ENCODE peak calls at places on chromosomes 11 and 22, in nine cellular contexts. One of them, this sample, is unnamed.

GRCh38 chr22:45529966-45530575 is 27.4 kb downstream of the FBLN1 start:
- DNase-seq in heart right ventricle: no peak
- DNase-seq in kidney: no peak
- DNase-seq in lower lobe of right lung: no peak
- DNase-seq in SK-N-SH: peak
- DNase-seq in cardiac fibroblast: no peak
- DNase-seq in AG04450: peak
- DNase-seq in WERI-Rb-1: no peak
- DNase-seq in upper lobe of right lung: no peak
- DNase-seq in this sample: peak

GRCh38 chr11:121606354-121606753 is 153.6 kb upstream of the SORL1-AS1 start:
- DNase-seq in WERI-Rb-1: no peak
- DNase-seq in upper lobe of right lung: no peak
- DNase-seq in AG04450: no peak
- DNase-seq in heart right ventricle: no peak
- DNase-seq in kidney: no peak
- DNase-seq in lower lobe of right lung: no peak
- DNase-seq in SK-N-SH: no peak
- DNase-seq in cardiac fibroblast: no peak
- DNase-seq in this sample: no peak

GRCh38 chr22:32854351-32854804 is 52.9 kb downstream of the TIMP3 start:
- DNase-seq in SK-N-SH: no peak
- DNase-seq in lower lobe of right lung: no peak
- DNase-seq in cardiac fibroblast: no peak
- DNase-seq in upper lobe of right lung: no peak
- DNase-seq in kidney: no peak
- DNase-seq in AG04450: no peak
- DNase-seq in WERI-Rb-1: no peak
- DNase-seq in heart right ventricle: peak
- DNase-seq in this sample: peak

GRCh38 chr11:90753546-90753945 is 530.7 kb upstream of the CHORDC1 start:
- DNase-seq in AG04450: no peak
- DNase-seq in lower lobe of right lung: no peak
- DNase-seq in WERI-Rb-1: no peak
- DNase-seq in kidney: no peak
- DNase-seq in upper lobe of right lung: no peak
- DNase-seq in SK-N-SH: no peak
- DNase-seq in heart right ventricle: no peak
- DNase-seq in cardiac fibroblast: no peak
- DNase-seq in this sample: no peak

GRCh38 chr11:126925321-126926093 is 75.1 kb downstream of the KIRREL3 start:
- DNase-seq in upper lobe of right lung: no peak
- DNase-seq in SK-N-SH: no peak
- DNase-seq in AG04450: no peak
- DNase-seq in heart right ventricle: no peak
- DNase-seq in cardiac fibroblast: no peak
- DNase-seq in WERI-Rb-1: peak
- DNase-seq in lower lobe of right lung: no peak
- DNase-seq in kidney: no peak
- DNase-seq in this sample: no peak

GRCh38 chr22:17633217-17633997 is 4.9 kb upstream of the ATP6V1E1 start:
- DNase-seq in lower lobe of right lung: no peak
- DNase-seq in heart right ventricle: no peak
- DNase-seq in kidney: no peak
- DNase-seq in cardiac fibroblast: peak
- DNase-seq in SK-N-SH: no peak
- DNase-seq in upper lobe of right lung: no peak
- DNase-seq in WERI-Rb-1: no peak
- DNase-seq in AG04450: peak
- DNase-seq in this sample: peak

GRCh38 chr11:128463975-128464374 is 123.4 kb downstream of the ETS1 start:
- DNase-seq in lower lobe of right lung: no peak
- DNase-seq in upper lobe of right lung: no peak
- DNase-seq in AG04450: no peak
- DNase-seq in WERI-Rb-1: no peak
- DNase-seq in SK-N-SH: no peak
- DNase-seq in cardiac fibroblast: no peak
- DNase-seq in kidney: no peak
- DNase-seq in heart right ventricle: no peak
- DNase-seq in this sample: no peak

GRCh38 chr11:126310229-126310991 is 6.5 kb downstream of the DCPS start:
- DNase-seq in kidney: peak
- DNase-seq in SK-N-SH: peak
- DNase-seq in WERI-Rb-1: peak
- DNase-seq in lower lobe of right lung: peak
- DNase-seq in heart right ventricle: peak
- DNase-seq in cardiac fibroblast: peak
- DNase-seq in AG04450: no peak
- DNase-seq in upper lobe of right lung: peak
- DNase-seq in this sample: peak

GRCh38 chr11:107770546-107770945 is 58.7 kb upstream of the SLN start:
- DNase-seq in SK-N-SH: no peak
- DNase-seq in cardiac fibroblast: peak
- DNase-seq in heart right ventricle: no peak
- DNase-seq in lower lobe of right lung: no peak
- DNase-seq in AG04450: no peak
- DNase-seq in kidney: no peak
- DNase-seq in WERI-Rb-1: no peak
- DNase-seq in upper lobe of right lung: no peak
- DNase-seq in this sample: no peak

GRCh38 chr22:26673485-26673884 is 16.1 kb downstream of the MIAT start:
- DNase-seq in kidney: no peak
- DNase-seq in SK-N-SH: no peak
- DNase-seq in upper lobe of right lung: no peak
- DNase-seq in AG04450: no peak
- DNase-seq in WERI-Rb-1: no peak
- DNase-seq in cardiac fibroblast: no peak
- DNase-seq in heart right ventricle: no peak
- DNase-seq in lower lobe of right lung: no peak
- DNase-seq in this sample: peak

GRCh38 chr11:59271247-59271755 is 58.6 kb upstream of the MPEG1 start:
- DNase-seq in AG04450: no peak
- DNase-seq in WERI-Rb-1: no peak
- DNase-seq in lower lobe of right lung: no peak
- DNase-seq in heart right ventricle: no peak
- DNase-seq in upper lobe of right lung: no peak
- DNase-seq in SK-N-SH: no peak
- DNase-seq in kidney: no peak
- DNase-seq in cardiac fibroblast: no peak
- DNase-seq in this sample: no peak

GRCh38 chr22:21947040-21948014 is 5.3 kb downstream of the PPM1F start:
- DNase-seq in heart right ventricle: no peak
- DNase-seq in cardiac fibroblast: peak
- DNase-seq in SK-N-SH: peak
- DNase-seq in AG04450: peak
- DNase-seq in upper lobe of right lung: no peak
- DNase-seq in WERI-Rb-1: peak
- DNase-seq in kidney: no peak
- DNase-seq in lower lobe of right lung: no peak
- DNase-seq in this sample: peak

GRCh38 chr11:119368121-119369034 is 13.1 kb downstream of the USP2 start:
- DNase-seq in cardiac fibroblast: peak
- DNase-seq in SK-N-SH: peak
- DNase-seq in upper lobe of right lung: peak
- DNase-seq in lower lobe of right lung: no peak
- DNase-seq in AG04450: no peak
- DNase-seq in heart right ventricle: peak
- DNase-seq in WERI-Rb-1: peak
- DNase-seq in kidney: peak
- DNase-seq in this sample: peak

GRCh38 chr11:130166457-130166784 is 6.8 kb downstream of the ST14 start:
- DNase-seq in upper lobe of right lung: no peak
- DNase-seq in WERI-Rb-1: peak
- DNase-seq in AG04450: peak
- DNase-seq in kidney: no peak
- DNase-seq in lower lobe of right lung: no peak
- DNase-seq in cardiac fibroblast: peak
- DNase-seq in heart right ventricle: no peak
- DNase-seq in SK-N-SH: peak
- DNase-seq in this sample: peak

GRCh38 chr11:112745958-112746357 is 215.3 kb upstream of the NCAM1 start:
- DNase-seq in upper lobe of right lung: no peak
- DNase-seq in heart right ventricle: no peak
- DNase-seq in SK-N-SH: no peak
- DNase-seq in WERI-Rb-1: no peak
- DNase-seq in lower lobe of right lung: no peak
- DNase-seq in kidney: no peak
- DNase-seq in cardiac fibroblast: no peak
- DNase-seq in AG04450: no peak
- DNase-seq in this sample: no peak

GRCh38 chr11:71505001-71505400 is 22.1 kb upstream of the KRTAP5-7 start:
- DNase-seq in WERI-Rb-1: no peak
- DNase-seq in heart right ventricle: no peak
- DNase-seq in lower lobe of right lung: no peak
- DNase-seq in kidney: no peak
- DNase-seq in upper lobe of right lung: no peak
- DNase-seq in cardiac fibroblast: no peak
- DNase-seq in AG04450: no peak
- DNase-seq in SK-N-SH: peak
- DNase-seq in this sample: no peak

GRCh38 chr22:44091751-44092150 is 67.6 kb downstream of the PARVB start:
- DNase-seq in lower lobe of right lung: no peak
- DNase-seq in WERI-Rb-1: no peak
- DNase-seq in heart right ventricle: no peak
- DNase-seq in kidney: peak
- DNase-seq in upper lobe of right lung: no peak
- DNase-seq in SK-N-SH: no peak
- DNase-seq in cardiac fibroblast: no peak
- DNase-seq in AG04450: no peak
- DNase-seq in this sample: no peak

GRCh38 chr22:44089717-44090570 is 65.8 kb downstream of the PARVB start:
- DNase-seq in cardiac fibroblast: no peak
- DNase-seq in kidney: peak
- DNase-seq in SK-N-SH: no peak
- DNase-seq in AG04450: no peak
- DNase-seq in upper lobe of right lung: no peak
- DNase-seq in WERI-Rb-1: no peak
- DNase-seq in heart right ventricle: no peak
- DNase-seq in lower lobe of right lung: no peak
- DNase-seq in this sample: peak

GRCh38 chr22:44092636-44093220 is 68.6 kb downstream of the PARVB start:
- DNase-seq in WERI-Rb-1: no peak
- DNase-seq in upper lobe of right lung: no peak
- DNase-seq in cardiac fibroblast: no peak
- DNase-seq in AG04450: no peak
- DNase-seq in kidney: peak
- DNase-seq in lower lobe of right lung: no peak
- DNase-seq in heart right ventricle: no peak
- DNase-seq in SK-N-SH: no peak
- DNase-seq in this sample: no peak

GRCh38 chr22:44090571-44090905 is 66.4 kb downstream of the PARVB start:
- DNase-seq in upper lobe of right lung: no peak
- DNase-seq in heart right ventricle: no peak
- DNase-seq in SK-N-SH: no peak
- DNase-seq in cardiac fibroblast: no peak
- DNase-seq in AG04450: no peak
- DNase-seq in lower lobe of right lung: no peak
- DNase-seq in WERI-Rb-1: no peak
- DNase-seq in kidney: peak
- DNase-seq in this sample: no peak

GRCh38 chr22:44091021-44091721 is 67.1 kb downstream of the PARVB start:
- DNase-seq in heart right ventricle: no peak
- DNase-seq in WERI-Rb-1: peak
- DNase-seq in AG04450: no peak
- DNase-seq in lower lobe of right lung: no peak
- DNase-seq in cardiac fibroblast: peak
- DNase-seq in kidney: peak
- DNase-seq in upper lobe of right lung: no peak
- DNase-seq in SK-N-SH: peak
- DNase-seq in this sample: peak
- TF ChIP-seq CTCF in heart right ventricle: no peak
- TF ChIP-seq CTCF in WERI-Rb-1: peak
- TF ChIP-seq CTCF in AG04450: peak
- TF ChIP-seq CTCF in lower lobe of right lung: no peak
- TF ChIP-seq CTCF in cardiac fibroblast: peak
- TF ChIP-seq CTCF in kidney: no peak
- TF ChIP-seq CTCF in upper lobe of right lung: no peak
- TF ChIP-seq CTCF in SK-N-SH: peak
- TF ChIP-seq CTCF in this sample: peak

DNA sequence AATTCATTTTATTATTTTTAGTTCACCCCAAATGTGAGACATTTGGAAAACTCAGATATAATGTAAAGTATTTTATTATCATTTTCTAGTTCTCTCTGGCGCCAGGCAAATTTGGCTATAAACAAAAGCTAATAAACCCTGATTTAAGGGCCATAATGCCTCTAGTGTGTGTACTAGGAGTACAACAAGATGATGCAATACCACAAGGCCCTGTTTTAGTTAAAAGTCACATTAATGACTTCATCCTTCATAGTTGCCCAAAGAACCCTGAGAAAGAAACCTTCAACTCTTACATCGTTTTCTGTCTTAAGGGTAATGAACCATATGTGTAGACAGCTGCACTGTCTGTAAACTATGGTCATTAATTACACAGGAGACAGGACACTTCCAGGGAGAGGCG is 538.4 kb downstream of the FAM181B start:
- DNase-seq in heart right ventricle: no peak
- DNase-seq in upper lobe of right lung: no peak
- DNase-seq in WERI-Rb-1: no peak
- DNase-seq in lower lobe of right lung: no peak
- DNase-seq in SK-N-SH: no peak
- DNase-seq in cardiac fibroblast: no peak
- DNase-seq in AG04450: no peak
- DNase-seq in kidney: no peak
- DNase-seq in this sample: no peak
- TF ChIP-seq CTCF in heart right ventricle: no peak
- TF ChIP-seq CTCF in upper lobe of right lung: no peak
- TF ChIP-seq CTCF in WERI-Rb-1: no peak
- TF ChIP-seq CTCF in lower lobe of right lung: no peak
- TF ChIP-seq CTCF in SK-N-SH: no peak
- TF ChIP-seq CTCF in cardiac fibroblast: no peak
- TF ChIP-seq CTCF in AG04450: no peak
- TF ChIP-seq CTCF in kidney: no peak
- TF ChIP-seq CTCF in this sample: no peak

DNA sequence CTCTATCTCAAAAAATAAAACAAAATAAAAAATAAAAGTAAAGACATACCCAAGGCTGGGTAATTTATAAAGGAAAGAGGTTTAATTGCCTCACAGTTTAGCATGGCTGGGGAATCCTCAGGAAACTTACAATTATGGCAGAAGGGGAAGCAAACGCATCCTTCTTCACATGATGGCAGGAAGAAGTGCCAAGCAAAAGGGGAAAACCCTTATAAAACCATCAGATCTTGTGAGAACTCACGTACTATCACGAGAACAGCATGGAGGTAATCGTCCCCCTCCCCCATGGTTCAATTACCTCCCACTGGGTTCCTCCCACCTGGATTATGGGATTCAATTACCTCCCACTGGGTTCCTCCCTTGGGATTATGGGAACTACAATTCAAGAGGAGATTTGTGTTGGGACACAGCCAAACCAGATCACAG is 8.3 kb upstream of the SSTR3 start:
- DNase-seq in WERI-Rb-1: no peak
- DNase-seq in kidney: no peak
- DNase-seq in cardiac fibroblast: peak
- DNase-seq in lower lobe of right lung: no peak
- DNase-seq in AG04450: no peak
- DNase-seq in heart right ventricle: no peak
- DNase-seq in SK-N-SH: no peak
- DNase-seq in upper lobe of right lung: no peak
- DNase-seq in this sample: peak
- TF ChIP-seq CTCF in WERI-Rb-1: no peak
- TF ChIP-seq CTCF in kidney: no peak
- TF ChIP-seq CTCF in cardiac fibroblast: no peak
- TF ChIP-seq CTCF in lower lobe of right lung: no peak
- TF ChIP-seq CTCF in AG04450: no peak
- TF ChIP-seq CTCF in heart right ventricle: no peak
- TF ChIP-seq CTCF in SK-N-SH: no peak
- TF ChIP-seq CTCF in upper lobe of right lung: no peak
- TF ChIP-seq CTCF in this sample: no peak

GRCh38 chr11:396511-396947 is 2.5 kb downstream of the PKP3 start:
- DNase-seq in SK-N-SH: peak
- DNase-seq in upper lobe of right lung: no peak
- DNase-seq in lower lobe of right lung: peak
- DNase-seq in heart right ventricle: no peak
- DNase-seq in cardiac fibroblast: peak
- DNase-seq in AG04450: no peak
- DNase-seq in WERI-Rb-1: peak
- DNase-seq in kidney: no peak
- DNase-seq in this sample: peak
- TF ChIP-seq CTCF in SK-N-SH: peak
- TF ChIP-seq CTCF in upper lobe of right lung: no peak
- TF ChIP-seq CTCF in lower lobe of right lung: no peak
- TF ChIP-seq CTCF in heart right ventricle: no peak
- TF ChIP-seq CTCF in cardiac fibroblast: peak
- TF ChIP-seq CTCF in AG04450: peak
- TF ChIP-seq CTCF in WERI-Rb-1: peak
- TF ChIP-seq CTCF in kidney: peak
- TF ChIP-seq CTCF in this sample: peak

This sample was measured in fibroblast of the aortic adventitia.